ENCODE peak calls at places on chromosomes 4 and X, in seven cellular contexts. K is natural killer cell treated with Interleukin-12 subunit alpha and Interleukin-12 subunit beta and Interleukin-15 and Interleukin-18, amount 100 ng/mL, for 72 hours; G is activated CD8-positive, alpha-beta T cell treated with anti-CD3 and anti-CD28 coated beads, Interleukin-2, amount 10 ng/mL, durations not matched to agents 7 days and 5 days; W is neuronal stem cell; C is stimulated activated naive B cell treated with anti-CD40 and anti-IgM and Interleukin-4, amounts not matched to agents 10 μg/mL and 1 μg/mL and 100 μg/mL, for 72 hours; V is EH; R is GM03348. Q is an unnamed sample.

GRCh38 chr4:24321637-24322036 is 262.7 kb downstream of the DHX15 start:
- DNase-seq in C (no peak), V (no peak), W (peak; percentile 78), R (no peak), G (no peak), K (no peak), Q (no peak)

GRCh38 chr4:140996757-140997156 is 136.5 kb downstream of the RNF150 start:
- DNase-seq in C (no peak), G (no peak), R (peak; percentile 78), V (peak; percentile 89), W (no peak), K (no peak), Q (peak; percentile 72)

GRCh38 chrX:41482153-41482850 is 35.2 kb downstream of the NYX start:
- DNase-seq in R (no peak), W (no peak), K (no peak), C (no peak), V (peak; percentile 41), G (no peak), Q (no peak)

GRCh38 chrX:13733506-13733905 is 914 bp downstream of the TRAPPC2 start:
- DNase-seq in R (no peak), C (no peak), K (no peak), V (peak; percentile 46), W (no peak), G (no peak), Q (no peak)

GRCh38 chr4:108272566-108272965 is 103.8 kb upstream of the LEF1 start:
- DNase-seq in C (no peak), K (no peak), R (no peak), W (no peak), G (no peak), V (peak; percentile 2), Q (no peak)

GRCh38 chrX:154398668-154399526 is 720 bp downstream of the RPL10 start:
- DNase-seq in R (peak; percentile 61), W (no peak), K (peak; percentile 86), C (peak; percentile 75), V (peak; percentile 84), G (peak; percentile 90), Q (peak; percentile 43)

GRCh38 chr4:86380176-86380724 is 20.4 kb upstream of the MAPK10 start:
- DNase-seq in V (no peak), K (no peak), R (no peak), W (no peak), G (no peak), C (no peak), Q (no peak)

GRCh38 chrX:17986440-17986839 is 125.3 kb upstream of the RAI2 start:
- DNase-seq in G (no peak), K (no peak), R (no peak), V (no peak), C (no peak), W (no peak), Q (no peak)

GRCh38 chr4:74173321-74173720 is 15.4 kb downstream of the MTHFD2L start:
- DNase-seq in R (no peak), W (no peak), C (no peak), G (no peak), K (no peak), V (no peak), Q (no peak)

GRCh38 chrX:123960956-123961267 is 594 bp upstream of the STAG2 start:
- DNase-seq in W (no peak), V (no peak), G (no peak), K (no peak), R (no peak), C (no peak), Q (no peak)

Q was measured in AG20443.